ENCODE peak calls at places on chromosomes 2 and 18, in four cellular contexts. E is epithelial cell of proximal tubule, D is bronchial epithelial cell, W is prostate gland. C is an unnamed sample.
A peak's percentile ranks its signal among the peaks of the same experiment; 100 is the strongest.

GRCh38 chr2:150653351-150653750 is 165.9 kb upstream of the RND3 start:
- DNase-seq in E (no peak), W (no peak), D (no peak), C (no peak)

GRCh38 chr2:41364842-41365241 is 683.0 kb upstream of the PKDCC start:
- DNase-seq in D (no peak), E (no peak), W (no peak), C (no peak)

GRCh38 chr2:53593891-53594585 is 173.6 kb upstream of the CHAC2 start:
- DNase-seq in W (no peak), E (no peak), D (peak; percentile 74), C (peak; percentile 33)

GRCh38 chr2:64657416-64657815 is 3.7 kb upstream of the SERTAD2 start:
- DNase-seq in E (no peak), D (no peak), W (no peak), C (no peak)

GRCh38 chr2:54558188-54558975 is 102.3 kb downstream of the SPTBN1 start:
- DNase-seq in W (peak; percentile 67), E (no peak), D (peak; percentile 73), C (no peak)

GRCh38 chr2:148935791-148936190 is 60.8 kb downstream of the KIF5C start:
- DNase-seq in W (no peak), D (no peak), E (no peak), C (no peak)

GRCh38 chr2:241309684-241310117 is 5.8 kb downstream of the HDLBP start:
- DNase-seq in E (no peak), W (no peak), D (peak; percentile 60), C (no peak)

GRCh38 chr2:241925277-241925676 is 55.7 kb downstream of the RTP5 start:
- DNase-seq in E (no peak), D (no peak), W (no peak), C (no peak)

GRCh38 chr2:48272199-48272598 is 257.8 kb upstream of the STON1 start:
- DNase-seq in W (no peak), D (no peak), E (no peak), C (no peak)

GRCh38 chr2:95359035-95359434 is 43.5 kb upstream of the FAHD2A start:
- DNase-seq in E (no peak), D (peak; percentile 19), W (no peak), C (peak; percentile 37)

GRCh38 chr2:56191617-56192016 is 7.8 kb downstream of the CCDC85A start:
- DNase-seq in E (no peak), D (peak; percentile 49), W (no peak), C (no peak)

GRCh38 chr2:104504331-104505073 is 349.4 kb upstream of the POU3F3 start:
- DNase-seq in W (no peak), E (no peak), D (no peak), C (no peak)

GRCh38 chr18:77851798-77852197 is 602.1 kb downstream of the GALR1 start:
- DNase-seq in D (no peak), E (no peak), W (no peak), C (no peak)

GRCh38 chr2:174171686-174172445 is 76.5 kb downstream of the OLA1 start:
- DNase-seq in E (no peak), W (no peak), D (no peak), C (no peak)

GRCh38 chr2:174176898-174177297 is 71.4 kb downstream of the OLA1 start:
- DNase-seq in E (peak; percentile 84), D (peak; percentile 96), W (no peak), C (no peak)

GRCh38 chr2:174169372-174169771 is 79.0 kb downstream of the OLA1 start:
- DNase-seq in W (no peak), E (no peak), D (no peak), C (no peak)

GRCh38 chr2:174174741-174175140 is 73.6 kb downstream of the OLA1 start:
- DNase-seq in D (no peak), W (no peak), E (no peak), C (no peak)

DNA sequence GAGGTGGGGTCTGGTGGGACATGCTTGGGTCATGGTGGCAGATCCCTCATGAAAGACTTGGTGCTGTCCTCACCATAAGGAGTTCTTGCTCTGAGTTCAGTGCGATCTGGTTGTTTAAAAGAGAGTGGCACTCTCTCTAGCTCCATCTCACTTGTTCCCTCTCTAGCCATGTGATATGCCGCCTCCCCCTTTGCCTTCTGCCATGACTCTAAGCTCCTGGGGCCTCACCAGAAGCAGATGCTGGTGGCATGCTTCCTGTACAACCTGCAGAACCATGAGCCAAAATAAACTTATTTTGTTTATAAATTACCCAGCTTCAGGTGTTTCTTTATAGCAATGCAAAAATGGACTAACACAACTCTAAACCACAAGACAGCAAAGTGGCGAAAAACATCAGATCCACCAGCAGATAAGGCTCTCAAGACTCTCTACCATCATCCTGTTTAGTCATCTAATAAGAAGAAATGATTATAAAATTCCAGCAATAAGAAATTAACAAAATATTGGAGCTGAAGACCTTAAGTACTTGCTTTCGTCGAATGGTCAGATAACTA is 75.5 kb downstream of the OLA1 start:
- DNase-seq in W (no peak), E (no peak), D (no peak), C (no peak)
- TF ChIP-seq CTCF in W (no peak), E (no peak), D (no peak), C (no peak)

GRCh38 chr18:51401912-51402311 is 204.4 kb upstream of the MEX3C start:
- DNase-seq in E (no peak), W (no peak), D (no peak), C (no peak)
- H3K4me3 ChIP-seq in E (no peak overlapping the region), W (no peak overlapping the region), D (no peak overlapping the region), C (no peak overlapping the region)

GRCh38 chr2:25878361-25879132 is at the start of gene ASXL2:
- DNase-seq in W (peak; percentile 97), E (peak; percentile 54), D (peak; percentile 96), C (peak; percentile 78)
- TF ChIP-seq CTCF in W (peak; percentile 37), E (no peak), D (no peak), C (no peak)

DNA sequence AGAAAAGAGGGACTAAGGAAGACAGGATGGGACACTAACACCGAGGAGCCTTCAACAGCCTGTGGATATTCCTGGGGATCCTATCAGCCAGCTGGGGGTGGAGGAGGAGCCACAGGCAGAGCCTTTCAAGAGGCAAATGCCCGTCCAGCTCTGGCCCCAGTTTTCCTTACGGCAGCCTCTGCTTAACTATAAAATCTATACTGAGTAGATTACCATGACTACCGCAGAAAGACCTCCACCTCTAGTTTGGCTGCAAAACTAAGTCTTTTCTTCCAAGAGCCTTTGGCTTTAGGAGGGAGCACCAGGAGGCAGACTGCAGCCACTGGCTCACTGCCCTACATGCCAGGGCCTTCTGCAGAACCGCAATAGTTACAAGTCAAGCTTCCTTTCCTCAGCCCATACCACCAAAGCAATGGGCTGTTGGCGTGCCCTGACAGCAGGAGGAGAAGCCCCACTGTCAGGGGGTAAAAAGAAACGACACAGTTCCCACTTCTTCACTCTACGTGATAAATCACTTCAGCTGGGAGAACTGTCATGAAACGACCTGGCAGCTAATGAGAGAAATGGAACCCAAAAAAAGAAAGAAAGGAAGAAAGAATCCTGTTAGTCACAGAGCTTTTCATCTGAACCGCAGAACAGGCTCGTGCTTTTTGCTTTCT is 25.1 kb upstream of the CREB1 start:
- DNase-seq in D (peak; percentile 43), E (no peak), W (peak; percentile 13), C (no peak)
- H3K4me3 ChIP-seq in D (no peak overlapping the region), E (no peak overlapping the region), W (no peak overlapping the region), C (no peak overlapping the region)

C was measured in AG09309.